ENCODE peak calls at places on chromosomes 6 and 20, in nine cellular contexts. One of them, this sample, is unnamed.

GRCh38 chr6:43852350-43852864 is 82.4 kb downstream of the VEGFA start:
- DNase-seq in endothelial cell: no peak
- DNase-seq in GM13977: no peak
- DNase-seq in IMR-90: no peak
- DNase-seq in HL-60: no peak
- DNase-seq in GM12865: no peak
- DNase-seq in left ventricle myocardium inferior: no peak
- DNase-seq in mucosa of descending colon: no peak
- DNase-seq in tibial artery: no peak
- DNase-seq in this sample: no peak

GRCh38 chr6:158605266-158605878 is 39.2 kb downstream of the DYNLT1 start:
- DNase-seq in GM12865: peak
- DNase-seq in mucosa of descending colon: peak
- DNase-seq in endothelial cell: peak
- DNase-seq in GM13977: peak
- DNase-seq in left ventricle myocardium inferior: no peak
- DNase-seq in HL-60: peak
- DNase-seq in tibial artery: peak
- DNase-seq in IMR-90: peak
- DNase-seq in this sample: peak

GRCh38 chr6:36368421-36368820 is 19.0 kb downstream of the ETV7 start:
- DNase-seq in mucosa of descending colon: no peak
- DNase-seq in endothelial cell: no peak
- DNase-seq in IMR-90: peak
- DNase-seq in GM12865: no peak
- DNase-seq in GM13977: no peak
- DNase-seq in left ventricle myocardium inferior: no peak
- DNase-seq in tibial artery: no peak
- DNase-seq in HL-60: peak
- DNase-seq in this sample: no peak

GRCh38 chr6:107819217-107819616 is 4.9 kb downstream of the SCML4 start:
- DNase-seq in left ventricle myocardium inferior: no peak
- DNase-seq in endothelial cell: no peak
- DNase-seq in GM12865: no peak
- DNase-seq in tibial artery: no peak
- DNase-seq in HL-60: no peak
- DNase-seq in IMR-90: no peak
- DNase-seq in mucosa of descending colon: no peak
- DNase-seq in GM13977: no peak
- DNase-seq in this sample: no peak

GRCh38 chr6:33954453-33954852 is 150.7 kb upstream of the MLN start:
- DNase-seq in mucosa of descending colon: no peak
- DNase-seq in GM13977: no peak
- DNase-seq in endothelial cell: no peak
- DNase-seq in GM12865: no peak
- DNase-seq in IMR-90: no peak
- DNase-seq in HL-60: no peak
- DNase-seq in tibial artery: no peak
- DNase-seq in left ventricle myocardium inferior: no peak
- DNase-seq in this sample: no peak

GRCh38 chr20:7790189-7790588 is 150.1 kb downstream of the HAO1 start:
- DNase-seq in IMR-90: no peak
- DNase-seq in HL-60: no peak
- DNase-seq in tibial artery: no peak
- DNase-seq in endothelial cell: no peak
- DNase-seq in GM13977: no peak
- DNase-seq in left ventricle myocardium inferior: no peak
- DNase-seq in GM12865: no peak
- DNase-seq in mucosa of descending colon: no peak
- DNase-seq in this sample: no peak

GRCh38 chr20:64143018-64143801 is 21.0 kb upstream of the MYT1 start:
- DNase-seq in GM12865: no peak
- DNase-seq in HL-60: no peak
- DNase-seq in endothelial cell: no peak
- DNase-seq in GM13977: no peak
- DNase-seq in tibial artery: peak
- DNase-seq in mucosa of descending colon: no peak
- DNase-seq in left ventricle myocardium inferior: no peak
- DNase-seq in IMR-90: no peak
- DNase-seq in this sample: no peak

GRCh38 chr6:40962241-40962640 is 76.8 kb downstream of the UNC5CL start:
- DNase-seq in mucosa of descending colon: no peak
- DNase-seq in tibial artery: no peak
- DNase-seq in left ventricle myocardium inferior: no peak
- DNase-seq in endothelial cell: no peak
- DNase-seq in GM12865: peak
- DNase-seq in HL-60: no peak
- DNase-seq in IMR-90: peak
- DNase-seq in GM13977: no peak
- DNase-seq in this sample: no peak

GRCh38 chr6:119481981-119482380 is 132.4 kb upstream of the MAN1A1 start:
- DNase-seq in left ventricle myocardium inferior: no peak
- DNase-seq in tibial artery: no peak
- DNase-seq in endothelial cell: no peak
- DNase-seq in GM13977: no peak
- DNase-seq in HL-60: no peak
- DNase-seq in mucosa of descending colon: no peak
- DNase-seq in GM12865: no peak
- DNase-seq in IMR-90: no peak
- DNase-seq in this sample: no peak

GRCh38 chr6:36127462-36128016 is 2.8 kb upstream of the MAPK13 start:
- DNase-seq in endothelial cell: no peak
- DNase-seq in HL-60: no peak
- DNase-seq in GM13977: no peak
- DNase-seq in left ventricle myocardium inferior: no peak
- DNase-seq in IMR-90: peak
- DNase-seq in mucosa of descending colon: no peak
- DNase-seq in GM12865: no peak
- DNase-seq in tibial artery: no peak
- DNase-seq in this sample: peak

GRCh38 chr6:1903780-1904493 is 294.2 kb downstream of the FOXC1 start:
- DNase-seq in IMR-90: no peak
- DNase-seq in GM13977: no peak
- DNase-seq in tibial artery: peak
- DNase-seq in left ventricle myocardium inferior: no peak
- DNase-seq in HL-60: no peak
- DNase-seq in endothelial cell: no peak
- DNase-seq in mucosa of descending colon: no peak
- DNase-seq in GM12865: no peak
- DNase-seq in this sample: no peak

GRCh38 chr6:38705924-38706323 is 3.0 kb upstream of the GLO1 start:
- DNase-seq in HL-60: no peak
- DNase-seq in endothelial cell: no peak
- DNase-seq in IMR-90: no peak
- DNase-seq in tibial artery: no peak
- DNase-seq in left ventricle myocardium inferior: no peak
- DNase-seq in GM12865: no peak
- DNase-seq in GM13977: no peak
- DNase-seq in mucosa of descending colon: no peak
- DNase-seq in this sample: no peak

DNA sequence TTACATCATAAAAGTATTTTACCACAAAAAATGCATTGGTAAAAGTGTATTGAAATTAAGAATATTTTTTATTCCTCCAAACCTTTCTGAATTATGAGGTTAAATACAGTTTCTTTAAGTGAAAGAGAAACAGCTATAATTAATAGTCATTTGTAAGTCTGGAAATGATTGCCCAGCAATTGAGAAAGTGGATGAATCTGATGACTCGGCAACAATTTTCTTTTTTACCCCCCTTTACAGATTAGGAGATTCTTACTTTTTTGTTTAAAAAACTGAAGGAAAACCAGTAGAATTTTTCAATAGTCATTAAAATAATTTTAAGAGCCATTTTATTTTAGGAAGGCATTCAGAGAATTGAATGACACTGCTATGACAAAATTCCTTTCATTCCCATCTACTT is 169.6 kb upstream of the PRND start:
- DNase-seq in tibial artery: no peak
- DNase-seq in IMR-90: no peak
- DNase-seq in GM12865: no peak
- DNase-seq in endothelial cell: no peak
- DNase-seq in mucosa of descending colon: no peak
- DNase-seq in HL-60: no peak
- DNase-seq in left ventricle myocardium inferior: no peak
- DNase-seq in GM13977: no peak
- DNase-seq in this sample: no peak
- TF ChIP-seq CTCF in tibial artery: no peak
- TF ChIP-seq CTCF in IMR-90: no peak
- TF ChIP-seq CTCF in GM12865: no peak
- TF ChIP-seq CTCF in endothelial cell: no peak
- TF ChIP-seq CTCF in mucosa of descending colon: no peak
- TF ChIP-seq CTCF in HL-60: no peak
- TF ChIP-seq CTCF in left ventricle myocardium inferior: no peak
- TF ChIP-seq CTCF in GM13977: no peak
- TF ChIP-seq CTCF in this sample: no peak

GRCh38 chr6:143510991-143511891 is at the start of gene FUCA2:
- DNase-seq in endothelial cell: peak
- DNase-seq in IMR-90: peak
- DNase-seq in mucosa of descending colon: peak
- DNase-seq in tibial artery: peak
- DNase-seq in left ventricle myocardium inferior: peak
- DNase-seq in HL-60: peak
- DNase-seq in GM12865: peak
- DNase-seq in GM13977: peak
- DNase-seq in this sample: peak
- TF ChIP-seq CTCF in endothelial cell: no peak
- TF ChIP-seq CTCF in IMR-90: peak
- TF ChIP-seq CTCF in mucosa of descending colon: no peak
- TF ChIP-seq CTCF in tibial artery: no peak
- TF ChIP-seq CTCF in left ventricle myocardium inferior: no peak
- TF ChIP-seq CTCF in HL-60: no peak
- TF ChIP-seq CTCF in GM12865: no peak
- TF ChIP-seq CTCF in GM13977: no peak
- TF ChIP-seq CTCF in this sample: no peak

GRCh38 chr6:6474170-6474920 is 114.2 kb upstream of the LY86 start:
- DNase-seq in HL-60: no peak
- DNase-seq in GM12865: no peak
- DNase-seq in tibial artery: no peak
- DNase-seq in left ventricle myocardium inferior: peak
- DNase-seq in endothelial cell: no peak
- DNase-seq in GM13977: no peak
- DNase-seq in IMR-90: no peak
- DNase-seq in mucosa of descending colon: no peak
- DNase-seq in this sample: no peak
- TF ChIP-seq CTCF in HL-60: no peak
- TF ChIP-seq CTCF in GM12865: no peak
- TF ChIP-seq CTCF in tibial artery: no peak
- TF ChIP-seq CTCF in left ventricle myocardium inferior: no peak
- TF ChIP-seq CTCF in endothelial cell: no peak
- TF ChIP-seq CTCF in GM13977: no peak
- TF ChIP-seq CTCF in IMR-90: no peak
- TF ChIP-seq CTCF in mucosa of descending colon: no peak
- TF ChIP-seq CTCF in this sample: no peak

GRCh38 chr6:48928937-48929336 is 534.1 kb downstream of the MMUT start:
- DNase-seq in tibial artery: no peak
- DNase-seq in endothelial cell: no peak
- DNase-seq in left ventricle myocardium inferior: no peak
- DNase-seq in GM12865: no peak
- DNase-seq in GM13977: no peak
- DNase-seq in HL-60: no peak
- DNase-seq in mucosa of descending colon: no peak
- DNase-seq in IMR-90: no peak
- DNase-seq in this sample: no peak
- TF ChIP-seq CTCF in tibial artery: no peak
- TF ChIP-seq CTCF in endothelial cell: no peak
- TF ChIP-seq CTCF in left ventricle myocardium inferior: no peak
- TF ChIP-seq CTCF in GM12865: no peak
- TF ChIP-seq CTCF in GM13977: no peak
- TF ChIP-seq CTCF in HL-60: no peak
- TF ChIP-seq CTCF in mucosa of descending colon: no peak
- TF ChIP-seq CTCF in IMR-90: no peak
- TF ChIP-seq CTCF in this sample: no peak

DNA sequence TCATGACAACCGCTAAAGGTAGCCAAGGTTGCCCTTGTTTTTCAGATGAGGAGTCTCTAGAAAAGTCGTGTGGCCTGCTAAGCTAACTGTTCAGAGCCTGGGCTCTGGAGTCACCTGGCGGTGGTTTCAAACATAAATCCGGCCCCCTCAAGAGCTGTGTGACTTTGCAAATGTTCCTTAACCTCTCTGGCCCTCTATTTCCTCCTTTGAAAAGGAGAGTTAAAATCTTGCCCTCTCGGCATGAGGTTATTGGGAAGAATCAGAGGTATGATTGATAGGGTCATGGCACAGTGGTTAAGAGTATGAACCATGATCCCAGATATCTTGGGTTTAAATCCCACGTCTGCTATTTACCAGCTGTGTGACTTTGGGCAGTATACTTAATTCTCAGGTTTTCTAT is 5.6 kb upstream of the LBP start:
- DNase-seq in endothelial cell: no peak
- DNase-seq in left ventricle myocardium inferior: no peak
- DNase-seq in mucosa of descending colon: no peak
- DNase-seq in GM13977: no peak
- DNase-seq in HL-60: no peak
- DNase-seq in tibial artery: no peak
- DNase-seq in GM12865: no peak
- DNase-seq in IMR-90: no peak
- DNase-seq in this sample: no peak
- TF ChIP-seq CTCF in endothelial cell: no peak
- TF ChIP-seq CTCF in left ventricle myocardium inferior: no peak
- TF ChIP-seq CTCF in mucosa of descending colon: no peak
- TF ChIP-seq CTCF in GM13977: no peak
- TF ChIP-seq CTCF in HL-60: no peak
- TF ChIP-seq CTCF in tibial artery: no peak
- TF ChIP-seq CTCF in GM12865: no peak
- TF ChIP-seq CTCF in IMR-90: no peak
- TF ChIP-seq CTCF in this sample: no peak

GRCh38 chr20:41249781-41250281 is 67.7 kb downstream of the ZHX3 start:
- DNase-seq in HL-60: no peak
- DNase-seq in endothelial cell: peak
- DNase-seq in left ventricle myocardium inferior: no peak
- DNase-seq in GM12865: peak
- DNase-seq in IMR-90: peak
- DNase-seq in mucosa of descending colon: no peak
- DNase-seq in tibial artery: no peak
- DNase-seq in GM13977: no peak
- DNase-seq in this sample: no peak
- TF ChIP-seq CTCF in HL-60: no peak
- TF ChIP-seq CTCF in endothelial cell: peak
- TF ChIP-seq CTCF in left ventricle myocardium inferior: peak
- TF ChIP-seq CTCF in GM12865: peak
- TF ChIP-seq CTCF in IMR-90: peak
- TF ChIP-seq CTCF in mucosa of descending colon: no peak
- TF ChIP-seq CTCF in tibial artery: peak
- TF ChIP-seq CTCF in GM13977: peak
- TF ChIP-seq CTCF in this sample: no peak

GRCh38 chr6:163340201-163340887 is 74.2 kb upstream of the QKI start:
- DNase-seq in HL-60: no peak
- DNase-seq in tibial artery: peak
- DNase-seq in GM12865: no peak
- DNase-seq in endothelial cell: no peak
- DNase-seq in IMR-90: no peak
- DNase-seq in left ventricle myocardium inferior: no peak
- DNase-seq in GM13977: no peak
- DNase-seq in mucosa of descending colon: no peak
- DNase-seq in this sample: no peak
- TF ChIP-seq CTCF in HL-60: no peak
- TF ChIP-seq CTCF in tibial artery: no peak
- TF ChIP-seq CTCF in GM12865: no peak
- TF ChIP-seq CTCF in endothelial cell: no peak
- TF ChIP-seq CTCF in IMR-90: no peak
- TF ChIP-seq CTCF in left ventricle myocardium inferior: no peak
- TF ChIP-seq CTCF in GM13977: no peak
- TF ChIP-seq CTCF in mucosa of descending colon: no peak
- TF ChIP-seq CTCF in this sample: no peak

This sample was measured in omental fat pad.